ENCODE peak calls at places on chromosome 21, in eight cellular contexts. I is tibial artery, G is KBM-7, N is testis, K is SW 1271, M is M059J, V is HT-29, O is foreskin fibroblast. Z is an unnamed sample.

GRCh38 chr21:39445339-39446269 is at the start of gene LCA5L:
- DNase-seq in I (peak), G (peak), N (peak), K (peak), M (peak), V (peak), O (peak), Z (peak)

GRCh38 chr21:43653626-43654025 is 5.7 kb downstream of the HSF2BP start:
- DNase-seq in I (no peak), G (no peak), N (no peak), K (no peak), M (no peak), V (no peak), O (no peak), Z (no peak)

GRCh38 chr21:46423546-46424061 is 35.1 kb upstream of the DIP2A start:
- DNase-seq in I (no peak), G (no peak), N (no peak), K (no peak), M (no peak), V (no peak), O (no peak), Z (no peak)

GRCh38 chr21:46065215-46065992 is 32.5 kb upstream of the COL6A2 start:
- DNase-seq in I (peak), G (peak), N (peak), K (no peak), M (peak), V (no peak), O (no peak), Z (no peak)

GRCh38 chr21:45507523-45507875 is 34.7 kb downstream of the SLC19A1 start:
- DNase-seq in I (peak), G (no peak), N (no peak), K (no peak), M (no peak), V (peak), O (no peak), Z (no peak)

GRCh38 chr21:17585875-17586450 is 26.7 kb downstream of the BTG3 start:
- DNase-seq in I (no peak), G (peak), N (no peak), K (no peak), M (peak), V (peak), O (peak), Z (peak)

GRCh38 chr21:36087362-36088138 is 17.7 kb downstream of the CBR1 start:
- DNase-seq in I (no peak), G (no peak), N (no peak), K (no peak), M (peak), V (no peak), O (peak), Z (no peak)

GRCh38 chr21:29313662-29314408 is 15.1 kb downstream of the BACH1 start:
- DNase-seq in I (no peak), G (no peak), N (no peak), K (no peak), M (no peak), V (no peak), O (no peak), Z (no peak)

GRCh38 chr21:28357743-28358142 is 634.9 kb downstream of the LTN1 start:
- DNase-seq in I (no peak), G (no peak), N (no peak), K (no peak), M (no peak), V (no peak), O (no peak), Z (no peak)

GRCh38 chr21:43331111-43331961 is 95.6 kb downstream of the SIK1 start:
- DNase-seq in I (no peak), G (no peak), N (no peak), K (no peak), M (no peak), V (no peak), O (no peak), Z (no peak)

GRCh38 chr21:44455524-44456206 is 355 bp downstream of the LRRC3 start:
- DNase-seq in I (no peak), G (peak), N (peak), K (no peak), M (no peak), V (peak), O (peak), Z (peak)

GRCh38 chr21:41803316-41803715 is 36.5 kb upstream of the RIPK4 start:
- DNase-seq in I (peak), G (no peak), N (no peak), K (no peak), M (peak), V (no peak), O (no peak), Z (no peak)

GRCh38 chr21:31476551-31477120 is 132.6 kb upstream of the TIAM1 start:
- DNase-seq in I (no peak), G (no peak), N (no peak), K (no peak), M (no peak), V (no peak), O (no peak), Z (no peak)

GRCh38 chr21:45403825-45404725 is 890 bp upstream of the COL18A1 start:
- DNase-seq in I (peak), G (no peak), N (peak), K (no peak), M (peak), V (no peak), O (no peak), Z (no peak)

GRCh38 chr21:44531606-44532128 is 8.3 kb downstream of the KRTAP10-1 start:
- DNase-seq in I (no peak), G (no peak), N (no peak), K (no peak), M (no peak), V (no peak), O (no peak), Z (no peak)

GRCh38 chr21:33886316-33886715 is 29.3 kb downstream of the ATP5PO start:
- DNase-seq in I (no peak), G (no peak), N (no peak), K (no peak), M (no peak), V (no peak), O (no peak), Z (no peak)

GRCh38 chr21:28207776-28208175 is 784.9 kb downstream of the LTN1 start:
- DNase-seq in I (no peak), G (no peak), N (no peak), K (no peak), M (peak), V (no peak), O (peak), Z (no peak)

GRCh38 chr21:45351061-45351460 is 53.9 kb upstream of the COL18A1 start:
- DNase-seq in I (no peak), G (no peak), N (no peak), K (no peak), M (no peak), V (no peak), O (no peak), Z (no peak)

GRCh38 chr21:41647806-41648561 is 118.9 kb downstream of the RIPK4 start:
- DNase-seq in I (no peak), G (no peak), N (no peak), K (no peak), M (no peak), V (no peak), O (no peak), Z (no peak)

GRCh38 chr21:44985441-44986401 is 45.9 kb downstream of the SLX9 start:
- DNase-seq in I (peak), G (no peak), N (no peak), K (no peak), M (no peak), V (no peak), O (no peak), Z (no peak)

GRCh38 chr21:20997633-20998455 is at the start of gene NCAM2:
- DNase-seq in I (peak), G (no peak), N (peak), K (no peak), M (peak), V (no peak), O (peak), Z (no peak)

GRCh38 chr21:41393876-41394465 is 32.1 kb upstream of the MX1 start:
- DNase-seq in I (no peak), G (no peak), N (no peak), K (no peak), M (no peak), V (no peak), O (no peak), Z (no peak)

GRCh38 chr21:31580866-31581276 is 78.6 kb upstream of the SOD1 start:
- DNase-seq in I (peak), G (peak), N (peak), K (no peak), M (peak), V (peak), O (peak), Z (peak)

GRCh38 chr21:42218836-42219605 is at the start of gene ABCG1:
- DNase-seq in I (peak), G (no peak), N (peak), K (no peak), M (no peak), V (peak), O (no peak), Z (no peak)

GRCh38 chr21:39385299-39386145 is 36.6 kb upstream of the HMGN1 start:
- DNase-seq in I (peak), G (no peak), N (peak), K (no peak), M (no peak), V (peak), O (peak), Z (peak)

GRCh38 chr21:39071623-39072214 is 111.5 kb downstream of the PSMG1 start:
- DNase-seq in I (no peak), G (no peak), N (no peak), K (no peak), M (peak), V (no peak), O (peak), Z (peak)

GRCh38 chr21:20721151-20721550 is 277.1 kb upstream of the NCAM2 start:
- DNase-seq in I (no peak), G (no peak), N (no peak), K (no peak), M (peak), V (no peak), O (no peak), Z (no peak)

GRCh38 chr21:46237474-46237873 is 8.9 kb upstream of the LSS start:
- DNase-seq in I (no peak), G (no peak), N (no peak), K (no peak), M (no peak), V (no peak), O (no peak), Z (no peak)

GRCh38 chr21:23968722-23969647 is 1638.3 kb downstream of the MRPL39 start:
- DNase-seq in I (no peak), G (peak), N (peak), K (no peak), M (peak), V (peak), O (no peak), Z (peak)

GRCh38 chr21:8992731-8993174 is 1528.6 kb upstream of the TPTE start:
- DNase-seq in I (no peak), G (no peak), N (no peak), K (no peak), M (no peak), V (no peak), O (no peak), Z (no peak)

GRCh38 chr21:18801468-18801867 is 397.9 kb upstream of the TMPRSS15 start:
- DNase-seq in I (no peak), G (no peak), N (no peak), K (no peak), M (peak), V (peak), O (no peak), Z (peak)

GRCh38 chr21:20720623-20721022 is 277.6 kb upstream of the NCAM2 start:
- DNase-seq in I (no peak), G (no peak), N (no peak), K (no peak), M (peak), V (no peak), O (no peak), Z (no peak)

Z was measured in Caco-2.